ENCODE peak calls at places on chromosomes 12 and 14, in six cellular contexts. One of them, this sample, is unnamed.
A peak's percentile ranks its signal among the peaks of the same experiment; 100 is the strongest.

GRCh38 chr12:76032043-76032981 is 736 bp upstream of the PHLDA1 start:
- DNase-seq in HCT116: no peak
- DNase-seq in stomach: peak; percentile 49
- DNase-seq in breast epithelium: peak; percentile 62
- DNase-seq in transverse colon: peak; percentile 30
- DNase-seq in HepG2: peak; percentile 70
- DNase-seq in this sample: peak; percentile 31

GRCh38 chr12:131783915-131784541 is 44.2 kb upstream of the MMP17 start:
- DNase-seq in stomach: no peak
- DNase-seq in breast epithelium: no peak
- DNase-seq in transverse colon: no peak
- DNase-seq in HCT116: peak; percentile 73
- DNase-seq in HepG2: no peak
- DNase-seq in this sample: no peak

GRCh38 chr14:104353221-104353920 is 215.0 kb downstream of the KIF26A start:
- DNase-seq in HepG2: no peak
- DNase-seq in breast epithelium: no peak
- DNase-seq in transverse colon: peak; percentile 5
- DNase-seq in HCT116: no peak
- DNase-seq in stomach: peak; percentile 16
- DNase-seq in this sample: no peak

GRCh38 chr12:29041621-29042020 is 107.5 kb upstream of the FAR2 start:
- DNase-seq in HCT116: peak; percentile 36
- DNase-seq in stomach: no peak
- DNase-seq in breast epithelium: no peak
- DNase-seq in HepG2: no peak
- DNase-seq in transverse colon: no peak
- DNase-seq in this sample: no peak

GRCh38 chr14:104284636-104285482 is 146.5 kb downstream of the KIF26A start:
- DNase-seq in transverse colon: peak; percentile 3
- DNase-seq in breast epithelium: no peak
- DNase-seq in HCT116: no peak
- DNase-seq in stomach: no peak
- DNase-seq in HepG2: no peak
- DNase-seq in this sample: no peak

GRCh38 chr14:100212476-100213333 is 26.2 kb upstream of the YY1 start:
- DNase-seq in stomach: no peak
- DNase-seq in breast epithelium: no peak
- DNase-seq in transverse colon: no peak
- DNase-seq in HCT116: no peak
- DNase-seq in HepG2: no peak
- DNase-seq in this sample: no peak

GRCh38 chr12:69059465-69060457 is 126.8 kb upstream of the CPM start:
- DNase-seq in transverse colon: no peak
- DNase-seq in stomach: no peak
- DNase-seq in HepG2: no peak
- DNase-seq in HCT116: peak; percentile 86
- DNase-seq in breast epithelium: no peak
- DNase-seq in this sample: no peak

GRCh38 chr12:29961231-29961630 is 177.5 kb upstream of the TMTC1 start:
- DNase-seq in HepG2: no peak
- DNase-seq in stomach: no peak
- DNase-seq in breast epithelium: no peak
- DNase-seq in HCT116: no peak
- DNase-seq in transverse colon: no peak
- DNase-seq in this sample: no peak

GRCh38 chr12:105451211-105451610 is 120.7 kb downstream of the C12orf75 start:
- DNase-seq in stomach: no peak
- DNase-seq in transverse colon: no peak
- DNase-seq in HCT116: no peak
- DNase-seq in breast epithelium: no peak
- DNase-seq in HepG2: no peak
- DNase-seq in this sample: no peak

GRCh38 chr14:70995671-70996070 is 88.4 kb downstream of the PCNX1 start:
- DNase-seq in HCT116: no peak
- DNase-seq in stomach: no peak
- DNase-seq in breast epithelium: no peak
- DNase-seq in HepG2: peak; percentile 22
- DNase-seq in transverse colon: peak; percentile 21
- DNase-seq in this sample: no peak

GRCh38 chr14:92607702-92608429 is 94.3 kb downstream of the RIN3 start:
- DNase-seq in breast epithelium: no peak
- DNase-seq in HCT116: no peak
- DNase-seq in stomach: no peak
- DNase-seq in transverse colon: no peak
- DNase-seq in HepG2: no peak
- DNase-seq in this sample: no peak

GRCh38 chr12:81558031-81558430 is 201.1 kb downstream of the PPFIA2 start:
- DNase-seq in stomach: no peak
- DNase-seq in breast epithelium: no peak
- DNase-seq in HCT116: no peak
- DNase-seq in transverse colon: no peak
- DNase-seq in HepG2: no peak
- DNase-seq in this sample: no peak

GRCh38 chr14:47442206-47442605 is 233.2 kb downstream of the MDGA2 start:
- DNase-seq in HCT116: peak; percentile 37
- DNase-seq in transverse colon: no peak
- DNase-seq in breast epithelium: no peak
- DNase-seq in HepG2: peak; percentile 35
- DNase-seq in stomach: no peak
- DNase-seq in this sample: no peak

GRCh38 chr14:93962701-93963601 is 13.4 kb downstream of the ASB2 start:
- DNase-seq in breast epithelium: peak; percentile 28
- DNase-seq in stomach: no peak
- DNase-seq in HCT116: no peak
- DNase-seq in HepG2: no peak
- DNase-seq in transverse colon: peak; percentile 75
- DNase-seq in this sample: no peak

GRCh38 chr14:61381589-61381988 is 60.2 kb downstream of the PRKCH start:
- DNase-seq in breast epithelium: peak; percentile 30
- DNase-seq in transverse colon: no peak
- DNase-seq in HepG2: no peak
- DNase-seq in stomach: no peak
- DNase-seq in HCT116: no peak
- DNase-seq in this sample: no peak

GRCh38 chr12:66548338-66549049 is 130.4 kb downstream of the GRIP1 start:
- DNase-seq in transverse colon: no peak
- DNase-seq in HCT116: no peak
- DNase-seq in HepG2: no peak
- DNase-seq in breast epithelium: no peak
- DNase-seq in stomach: no peak
- DNase-seq in this sample: no peak

GRCh38 chr12:3101309-3102022 is 24.3 kb downstream of the TSPAN9 start:
- DNase-seq in HCT116: no peak
- DNase-seq in transverse colon: no peak
- DNase-seq in HepG2: no peak
- DNase-seq in stomach: no peak
- DNase-seq in breast epithelium: peak; percentile 52
- DNase-seq in this sample: no peak

GRCh38 chr12:62660763-62661162 is 194.1 kb downstream of the MON2 start:
- DNase-seq in breast epithelium: no peak
- DNase-seq in HCT116: no peak
- DNase-seq in transverse colon: no peak
- DNase-seq in HepG2: no peak
- DNase-seq in stomach: no peak
- DNase-seq in this sample: no peak

GRCh38 chr12:50017047-50017446 is 8.2 kb downstream of the RACGAP1 start:
- DNase-seq in HCT116: no peak
- DNase-seq in transverse colon: peak; percentile 47
- DNase-seq in breast epithelium: no peak
- DNase-seq in stomach: peak; percentile 51
- DNase-seq in HepG2: no peak
- DNase-seq in this sample: no peak

GRCh38 chr12:120466560-120467315 is 2.8 kb downstream of the SRSF9 start:
- DNase-seq in HepG2: peak; percentile 27
- DNase-seq in transverse colon: peak; percentile 13
- DNase-seq in breast epithelium: no peak
- DNase-seq in HCT116: peak; percentile 34
- DNase-seq in stomach: peak; percentile 48
- DNase-seq in this sample: peak; percentile 11

GRCh38 chr12:94172973-94173372 is 24.6 kb downstream of the PLXNC1 start:
- DNase-seq in HCT116: no peak
- DNase-seq in transverse colon: peak; percentile 31
- DNase-seq in breast epithelium: no peak
- DNase-seq in HepG2: peak; percentile 94
- DNase-seq in stomach: peak; percentile 27
- DNase-seq in this sample: no peak

GRCh38 chr12:95151406-95151805 is 65.9 kb downstream of the FGD6 start:
- DNase-seq in HepG2: no peak
- DNase-seq in HCT116: no peak
- DNase-seq in stomach: no peak
- DNase-seq in breast epithelium: no peak
- DNase-seq in transverse colon: no peak
- DNase-seq in this sample: no peak

GRCh38 chr14:49975286-49975685 is 82.4 kb downstream of the ARF6 start:
- DNase-seq in transverse colon: no peak
- DNase-seq in breast epithelium: no peak
- DNase-seq in stomach: no peak
- DNase-seq in HepG2: no peak
- DNase-seq in HCT116: peak; percentile 93
- DNase-seq in this sample: no peak

GRCh38 chr12:111412007-111412829 is 6.5 kb downstream of the SH2B3 start:
- DNase-seq in stomach: no peak
- DNase-seq in breast epithelium: no peak
- DNase-seq in HCT116: no peak
- DNase-seq in HepG2: no peak
- DNase-seq in transverse colon: no peak
- DNase-seq in this sample: no peak

GRCh38 chr12:111410229-111411186 is 4.8 kb downstream of the SH2B3 start:
- DNase-seq in stomach: no peak
- DNase-seq in breast epithelium: no peak
- DNase-seq in HepG2: no peak
- DNase-seq in HCT116: no peak
- DNase-seq in transverse colon: no peak
- DNase-seq in this sample: no peak

GRCh38 chr12:111412830-111413441 is 7.2 kb downstream of the SH2B3 start:
- DNase-seq in stomach: no peak
- DNase-seq in transverse colon: no peak
- DNase-seq in breast epithelium: no peak
- DNase-seq in HCT116: no peak
- DNase-seq in HepG2: no peak
- DNase-seq in this sample: no peak

GRCh38 chr12:111409403-111410228 is 3.9 kb downstream of the SH2B3 start:
- DNase-seq in breast epithelium: no peak
- DNase-seq in HCT116: no peak
- DNase-seq in stomach: no peak
- DNase-seq in HepG2: no peak
- DNase-seq in transverse colon: no peak
- DNase-seq in this sample: no peak

GRCh38 chr12:111411187-111411764 is 5.6 kb downstream of the SH2B3 start:
- DNase-seq in transverse colon: no peak
- DNase-seq in HCT116: no peak
- DNase-seq in breast epithelium: no peak
- DNase-seq in HepG2: no peak
- DNase-seq in stomach: no peak
- DNase-seq in this sample: no peak
- H3K4me1 ChIP-seq in transverse colon: peaks cover 31% of the 10 kb centered on the region
- H3K4me1 ChIP-seq in HCT116: peaks cover 78% of the 10 kb centered on the region
- H3K4me1 ChIP-seq in breast epithelium: peaks cover 19% of the 10 kb centered on the region
- H3K4me1 ChIP-seq in HepG2: peaks cover 25% of the 10 kb centered on the region
- H3K4me1 ChIP-seq in stomach: peaks cover 56% of the 10 kb centered on the region
- H3K4me1 ChIP-seq in this sample: no peaks in the 10 kb centered on the region

DNA sequence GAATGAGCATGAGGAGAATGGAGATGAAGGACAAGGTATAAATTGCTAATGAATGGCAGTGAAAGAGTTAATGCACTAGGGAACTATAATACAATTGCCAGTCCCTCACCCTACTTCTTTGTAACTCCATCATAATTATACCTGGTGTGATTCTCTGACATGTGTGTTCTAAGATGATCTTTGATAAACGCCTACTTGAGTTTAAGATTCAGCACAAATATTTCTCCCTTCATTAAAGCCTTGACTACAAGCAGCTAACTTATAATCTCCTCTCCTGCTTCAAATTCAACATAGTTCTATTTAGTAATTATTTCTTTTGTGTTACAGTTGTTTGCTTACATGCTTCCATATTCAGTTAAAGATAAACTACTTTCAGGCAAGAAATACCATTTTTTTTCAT is 9.7 kb upstream of the CLEC2A start:
- DNase-seq in stomach: no peak
- DNase-seq in HepG2: no peak
- DNase-seq in transverse colon: no peak
- DNase-seq in HCT116: no peak
- DNase-seq in breast epithelium: no peak
- DNase-seq in this sample: no peak
- TF ChIP-seq POLR2AphosphoS5 in stomach: no peak
- TF ChIP-seq POLR2AphosphoS5 in HepG2: no peak
- TF ChIP-seq POLR2AphosphoS5 in transverse colon: no peak
- TF ChIP-seq POLR2AphosphoS5 in HCT116: no peak
- TF ChIP-seq POLR2AphosphoS5 in breast epithelium: no peak
- TF ChIP-seq POLR2AphosphoS5 in this sample: no peak

DNA sequence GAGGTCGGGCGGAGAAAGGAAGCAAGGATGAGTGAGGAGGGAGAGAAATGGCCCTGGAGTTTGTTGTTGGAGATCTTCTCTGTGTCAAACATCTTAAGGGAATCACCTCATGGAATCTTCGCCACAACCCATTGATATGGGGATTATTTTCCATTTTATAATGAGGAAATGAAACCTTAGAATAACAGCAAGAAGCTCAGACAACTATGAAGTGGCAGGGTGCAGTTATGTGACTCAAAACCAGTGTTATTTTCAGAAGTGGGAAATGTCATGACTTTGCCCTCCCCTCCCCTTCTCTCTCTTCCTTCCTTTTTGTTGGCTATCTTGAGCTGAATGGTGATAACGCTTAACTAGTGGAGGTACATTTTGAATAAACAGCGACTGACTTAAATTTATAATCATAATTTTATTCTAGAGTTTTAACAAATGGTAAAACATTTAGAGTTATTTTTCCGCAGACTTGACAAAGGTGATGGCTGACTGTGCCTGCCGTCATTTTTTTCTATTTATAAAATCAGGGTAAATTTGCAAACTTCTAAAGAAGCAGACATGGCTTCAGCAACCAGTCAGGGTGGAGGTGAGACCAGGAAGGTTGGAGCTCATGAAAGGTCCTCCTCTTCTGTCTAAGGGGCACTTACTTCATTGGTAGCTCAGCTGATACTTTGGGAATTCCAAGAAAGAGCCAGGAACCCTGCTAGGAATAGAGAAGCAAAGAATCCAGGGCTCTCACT is 232.4 kb downstream of the RGS6 start:
- DNase-seq in HCT116: no peak
- DNase-seq in stomach: no peak
- DNase-seq in transverse colon: no peak
- DNase-seq in breast epithelium: no peak
- DNase-seq in HepG2: no peak
- DNase-seq in this sample: no peak
- H3K4me1 ChIP-seq in HCT116: no peaks in the 10 kb centered on the region
- H3K4me1 ChIP-seq in stomach: no peaks in the 10 kb centered on the region
- H3K4me1 ChIP-seq in transverse colon: no peaks in the 10 kb centered on the region
- H3K4me1 ChIP-seq in breast epithelium: no peaks in the 10 kb centered on the region
- H3K4me1 ChIP-seq in HepG2: no peaks in the 10 kb centered on the region
- H3K4me1 ChIP-seq in this sample: no peaks in the 10 kb centered on the region

DNA sequence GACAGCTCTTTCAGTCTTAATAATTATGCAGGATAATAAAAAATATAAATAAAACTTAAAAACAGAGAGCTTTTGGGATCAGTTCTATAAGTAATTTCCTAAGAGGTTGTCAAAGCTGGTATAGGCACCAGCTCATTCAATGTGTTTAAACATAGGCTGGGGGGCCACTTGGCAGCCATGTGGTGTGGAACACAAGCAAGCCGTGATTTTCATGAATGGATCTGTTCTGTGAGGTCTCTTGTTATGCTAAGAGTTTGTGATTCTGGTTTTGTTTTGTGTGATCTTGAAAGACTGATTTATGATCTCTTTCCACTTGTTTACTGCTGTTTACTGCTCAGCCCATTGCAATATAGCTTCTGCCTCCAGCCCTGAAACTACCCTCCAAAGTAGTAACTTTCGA is 240.9 kb downstream of the FBXL14 start:
- DNase-seq in HepG2: no peak
- DNase-seq in HCT116: no peak
- DNase-seq in transverse colon: no peak
- DNase-seq in breast epithelium: no peak
- DNase-seq in stomach: no peak
- DNase-seq in this sample: no peak
- TF ChIP-seq POLR2AphosphoS5 in HepG2: no peak
- TF ChIP-seq POLR2AphosphoS5 in HCT116: no peak
- TF ChIP-seq POLR2AphosphoS5 in transverse colon: no peak
- TF ChIP-seq POLR2AphosphoS5 in breast epithelium: no peak
- TF ChIP-seq POLR2AphosphoS5 in stomach: no peak
- TF ChIP-seq POLR2AphosphoS5 in this sample: no peak